ENCODE peak calls at places on chromosomes 5 and 9, in five cellular contexts. One of them, this sample, is unnamed.

GRCh38 chr9:129221233-129221632 is 43.2 kb upstream of the IER5L start:
- DNase-seq in prostate gland: no peak
- DNase-seq in cardiac muscle cell: no peak
- DNase-seq in endothelial cell: no peak
- DNase-seq in breast epithelium: no peak
- DNase-seq in this sample: no peak

GRCh38 chr9:134319306-134320194 is 6.7 kb upstream of the RXRA start:
- DNase-seq in prostate gland: no peak
- DNase-seq in endothelial cell: no peak
- DNase-seq in breast epithelium: no peak
- DNase-seq in cardiac muscle cell: no peak
- DNase-seq in this sample: no peak

GRCh38 chr9:97737429-97737828 is 40.3 kb upstream of the XPA start:
- DNase-seq in endothelial cell: no peak
- DNase-seq in cardiac muscle cell: no peak
- DNase-seq in prostate gland: no peak
- DNase-seq in breast epithelium: no peak
- DNase-seq in this sample: no peak

GRCh38 chr9:81132796-81133195 is 556.6 kb downstream of the TLE1 start:
- DNase-seq in prostate gland: no peak
- DNase-seq in cardiac muscle cell: no peak
- DNase-seq in endothelial cell: no peak
- DNase-seq in breast epithelium: no peak
- DNase-seq in this sample: no peak

GRCh38 chr9:111994831-111995458 is 98.3 kb downstream of the UGCG start:
- DNase-seq in breast epithelium: no peak
- DNase-seq in endothelial cell: no peak
- DNase-seq in prostate gland: no peak
- DNase-seq in cardiac muscle cell: no peak
- DNase-seq in this sample: peak

GRCh38 chr9:88355166-88355565 is 33.1 kb upstream of the SPIN1 start:
- DNase-seq in prostate gland: no peak
- DNase-seq in cardiac muscle cell: no peak
- DNase-seq in endothelial cell: no peak
- DNase-seq in breast epithelium: no peak
- DNase-seq in this sample: peak

GRCh38 chr9:89996717-89997116 is 391.9 kb downstream of the GADD45G start:
- DNase-seq in endothelial cell: peak
- DNase-seq in prostate gland: no peak
- DNase-seq in cardiac muscle cell: no peak
- DNase-seq in breast epithelium: no peak
- DNase-seq in this sample: no peak

GRCh38 chr5:50663636-50664035 is 2.8 kb upstream of the PARP8 start:
- DNase-seq in endothelial cell: no peak
- DNase-seq in breast epithelium: no peak
- DNase-seq in cardiac muscle cell: no peak
- DNase-seq in prostate gland: peak
- DNase-seq in this sample: no peak

GRCh38 chr9:114429488-114429887 is 41.7 kb upstream of the AKNA start:
- DNase-seq in cardiac muscle cell: no peak
- DNase-seq in prostate gland: no peak
- DNase-seq in endothelial cell: no peak
- DNase-seq in breast epithelium: no peak
- DNase-seq in this sample: no peak

GRCh38 chr5:3394877-3395599 is 200.6 kb upstream of the IRX1 start:
- DNase-seq in prostate gland: no peak
- DNase-seq in endothelial cell: no peak
- DNase-seq in cardiac muscle cell: no peak
- DNase-seq in breast epithelium: no peak
- DNase-seq in this sample: no peak

GRCh38 chr5:143166661-143167420 is 236.6 kb downstream of the NR3C1 start:
- DNase-seq in endothelial cell: no peak
- DNase-seq in cardiac muscle cell: no peak
- DNase-seq in breast epithelium: peak
- DNase-seq in prostate gland: no peak
- DNase-seq in this sample: no peak

GRCh38 chr5:159838551-159839222 is 77.6 kb upstream of the ADRA1B start:
- DNase-seq in endothelial cell: no peak
- DNase-seq in breast epithelium: no peak
- DNase-seq in cardiac muscle cell: no peak
- DNase-seq in prostate gland: no peak
- DNase-seq in this sample: no peak

GRCh38 chr5:141747152-141747640 is 65.2 kb upstream of the ARAP3 start:
- DNase-seq in breast epithelium: peak
- DNase-seq in cardiac muscle cell: peak
- DNase-seq in endothelial cell: peak
- DNase-seq in prostate gland: peak
- DNase-seq in this sample: peak

GRCh38 chr9:99040911-99041582 is 63.9 kb upstream of the TGFBR1 start:
- DNase-seq in breast epithelium: no peak
- DNase-seq in prostate gland: no peak
- DNase-seq in endothelial cell: no peak
- DNase-seq in cardiac muscle cell: peak
- DNase-seq in this sample: peak

GRCh38 chr5:151151793-151152192 is 5.8 kb downstream of the ANXA6 start:
- DNase-seq in endothelial cell: no peak
- DNase-seq in cardiac muscle cell: peak
- DNase-seq in prostate gland: no peak
- DNase-seq in breast epithelium: no peak
- DNase-seq in this sample: peak

GRCh38 chr5:2754621-2755370 is 3.3 kb upstream of the IRX2 start:
- DNase-seq in endothelial cell: peak
- DNase-seq in prostate gland: peak
- DNase-seq in cardiac muscle cell: no peak
- DNase-seq in breast epithelium: peak
- DNase-seq in this sample: no peak

GRCh38 chr9:96491880-96492525 is 42.0 kb downstream of the HABP4 start:
- DNase-seq in cardiac muscle cell: no peak
- DNase-seq in breast epithelium: no peak
- DNase-seq in endothelial cell: no peak
- DNase-seq in prostate gland: no peak
- DNase-seq in this sample: no peak

GRCh38 chr9:78239506-78239905 is 3.6 kb downstream of the CEP78 start:
- DNase-seq in cardiac muscle cell: no peak
- DNase-seq in endothelial cell: no peak
- DNase-seq in prostate gland: peak
- DNase-seq in breast epithelium: no peak
- DNase-seq in this sample: no peak
- TF ChIP-seq CTCF in cardiac muscle cell: peak
- TF ChIP-seq CTCF in endothelial cell: no peak
- TF ChIP-seq CTCF in prostate gland: peak
- TF ChIP-seq CTCF in breast epithelium: no peak
- TF ChIP-seq CTCF in this sample: no peak

GRCh38 chr9:18405240-18405639 is 68.7 kb upstream of the ADAMTSL1 start:
- DNase-seq in prostate gland: no peak
- DNase-seq in cardiac muscle cell: no peak
- DNase-seq in breast epithelium: peak
- DNase-seq in endothelial cell: no peak
- DNase-seq in this sample: peak
- TF ChIP-seq CTCF in prostate gland: no peak
- TF ChIP-seq CTCF in cardiac muscle cell: no peak
- TF ChIP-seq CTCF in breast epithelium: no peak
- TF ChIP-seq CTCF in endothelial cell: no peak
- TF ChIP-seq CTCF in this sample: no peak

GRCh38 chr9:9998491-9999287 is 614.1 kb downstream of the PTPRD start:
- DNase-seq in breast epithelium: no peak
- DNase-seq in prostate gland: no peak
- DNase-seq in endothelial cell: no peak
- DNase-seq in cardiac muscle cell: no peak
- DNase-seq in this sample: no peak
- TF ChIP-seq CTCF in breast epithelium: no peak
- TF ChIP-seq CTCF in prostate gland: no peak
- TF ChIP-seq CTCF in endothelial cell: peak
- TF ChIP-seq CTCF in cardiac muscle cell: no peak
- TF ChIP-seq CTCF in this sample: peak

DNA sequence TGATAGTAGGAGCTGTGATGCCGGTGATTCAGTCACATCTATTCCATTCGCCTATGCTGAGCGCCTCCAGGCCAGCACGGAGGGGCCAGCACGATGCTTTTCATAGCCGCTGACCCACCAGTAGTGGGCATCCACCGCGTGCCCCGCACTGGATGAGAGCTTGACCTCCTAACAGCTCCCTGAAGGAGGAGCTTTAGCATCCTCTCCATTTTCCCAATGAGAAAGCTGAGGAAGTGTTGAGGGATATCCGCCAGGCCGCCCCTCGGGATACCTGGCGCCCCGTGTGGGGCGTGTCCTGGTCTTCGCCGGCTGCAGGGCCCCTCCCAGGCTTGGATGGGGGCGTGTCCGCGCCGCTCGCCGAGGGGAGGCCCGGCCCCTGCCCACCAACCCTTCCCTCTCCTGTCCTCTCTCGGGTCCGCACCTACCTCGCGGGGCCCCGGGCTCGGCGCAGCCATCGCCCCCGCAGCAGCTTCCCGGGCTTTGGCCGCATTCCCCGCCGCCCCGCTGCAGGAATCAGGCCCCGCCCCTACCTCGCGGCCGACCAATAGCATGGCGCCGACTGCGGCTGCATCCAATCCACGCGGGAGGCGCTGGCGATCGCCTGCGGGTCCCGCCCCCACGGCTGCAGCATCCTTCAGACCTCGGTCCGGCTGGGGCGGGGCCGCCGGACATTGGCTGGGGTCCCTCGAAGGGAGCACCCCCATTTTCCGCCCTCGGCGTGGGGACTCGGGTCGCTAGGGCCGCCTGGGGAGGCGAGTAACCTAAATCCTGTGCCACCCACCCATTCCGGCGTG is at the start of gene PIP5KL1:
- DNase-seq in prostate gland: peak
- DNase-seq in endothelial cell: peak
- DNase-seq in breast epithelium: peak
- DNase-seq in cardiac muscle cell: peak
- DNase-seq in this sample: peak
- TF ChIP-seq CTCF in prostate gland: no peak
- TF ChIP-seq CTCF in endothelial cell: no peak
- TF ChIP-seq CTCF in breast epithelium: no peak
- TF ChIP-seq CTCF in cardiac muscle cell: peak
- TF ChIP-seq CTCF in this sample: peak

This sample was measured in HFFc6.